ENCODE peak calls at places on chromosomes 11 and 22, in ten cellular contexts. P, K, N, J, E, D, X, C, T and R are unnamed samples.
A peak's percentile ranks its signal among the peaks of the same experiment; 100 is the strongest.

GRCh38 chr11:131749100-131749499 is 378.7 kb downstream of the NTM start:
- DNase-seq in C (no peak), P (peak; percentile 89), E (no peak), K (no peak), X (no peak), T (no peak), J (no peak), D (no peak), N (peak; percentile 96), R (no peak)

GRCh38 chr11:47895035-47895434 is 46.9 kb upstream of the NUP160 start:
- DNase-seq in C (no peak), K (no peak), X (no peak), E (no peak), T (no peak), N (no peak), P (no peak), D (no peak), J (no peak), R (no peak)

GRCh38 chr22:41660416-41660815 is 28.3 kb downstream of the SNU13 start:
- DNase-seq in P (peak; percentile 8), T (peak; percentile 37), D (no peak), C (no peak), N (no peak), J (no peak), X (no peak), K (no peak), E (no peak), R (no peak)

GRCh38 chr11:34180045-34180813 is 74.8 kb downstream of the NAT10 start:
- DNase-seq in N (no peak), X (no peak), D (no peak), P (no peak), E (peak; percentile 36), T (no peak), C (no peak), J (no peak), K (no peak), R (no peak)

GRCh38 chr11:69343401-69344321 is 49.7 kb downstream of the MYEOV start:
- DNase-seq in E (no peak), P (no peak), J (no peak), X (no peak), D (no peak), N (no peak), T (peak; percentile 69), C (no peak), K (no peak), R (no peak)

GRCh38 chr22:37025500-37026070 is 6.0 kb downstream of the MPST start:
- DNase-seq in E (no peak), P (no peak), N (no peak), K (no peak), J (no peak), D (no peak), C (no peak), X (no peak), T (no peak), R (no peak)

GRCh38 chr11:66969584-66970205 is 5.4 kb upstream of the C11orf86 start:
- DNase-seq in C (no peak), T (no peak), D (no peak), P (peak; percentile 95), N (peak; percentile 88), X (no peak), J (no peak), K (no peak), E (no peak), R (no peak)

GRCh38 chr22:48973694-48974041 is 854.0 kb downstream of the BRD1 start:
- DNase-seq in K (peak; percentile 8), T (peak; percentile 50), X (no peak), J (no peak), C (no peak), E (no peak), D (no peak), N (no peak), P (no peak), R (no peak)

GRCh38 chr22:46355369-46355995 is 20.0 kb downstream of the TRMU start:
- DNase-seq in E (peak; percentile 79), K (peak; percentile 77), D (peak; percentile 80), N (no peak), P (peak; percentile 73), X (no peak), C (peak; percentile 72), T (no peak), J (peak; percentile 68), R (peak; percentile 83)

GRCh38 chr11:95516786-95517185 is 272.8 kb downstream of the FAM76B start:
- DNase-seq in C (no peak), T (no peak), E (no peak), N (peak; percentile 83), J (no peak), K (no peak), X (no peak), D (no peak), P (no peak), R (no peak)

DNA sequence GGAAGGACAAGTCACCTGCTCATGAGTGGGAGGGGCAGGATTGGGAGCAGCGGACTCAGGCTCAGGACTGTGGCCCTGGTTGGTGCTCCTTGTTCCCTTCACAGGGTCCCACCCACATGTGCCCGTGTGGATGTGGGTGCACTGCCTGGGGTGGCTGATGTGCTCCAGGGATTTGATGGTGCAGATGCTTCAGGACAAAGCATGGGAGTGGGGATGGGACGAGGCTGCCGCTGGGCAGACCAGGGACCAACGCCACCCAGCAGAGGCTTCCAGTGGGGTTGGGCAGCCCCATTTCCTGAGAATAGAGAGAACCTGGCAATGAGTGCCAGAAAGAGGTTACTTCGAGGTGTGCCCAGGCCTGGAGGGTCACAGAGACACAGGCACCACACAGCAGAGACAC is 65.5 kb upstream of the IGLL5 start:
- DNase-seq in K (no peak), T (no peak), X (no peak), C (no peak), J (no peak), N (no peak), P (no peak), E (no peak), D (no peak), R (no peak)
- H3K4me3 ChIP-seq in K (no peak overlapping the region), T (no peak overlapping the region), X (no peak overlapping the region), C (no peak overlapping the region), J (no peak overlapping the region), N (no peak overlapping the region), P (no peak overlapping the region), E (no peak overlapping the region), D (no peak overlapping the region), R (no peak overlapping the region)

GRCh38 chr11:75907926-75908527 is 93.0 kb downstream of the UVRAG start:
- DNase-seq in K (no peak), N (no peak), P (no peak), D (no peak), J (no peak), C (no peak), T (no peak), E (no peak), X (no peak), R (no peak)
- H3K4me3 ChIP-seq in K (no peak overlapping the region), N (no peak overlapping the region), P (no peak overlapping the region), D (no peak overlapping the region), J (no peak overlapping the region), C (no peak overlapping the region), T (no peak overlapping the region), E (no peak overlapping the region), X (no peak overlapping the region), R (no peak overlapping the region)

GRCh38 chr11:104897891-104898684 is at the start of gene CASP12:
- DNase-seq in D (no peak), C (no peak), P (peak; percentile 35), N (no peak), K (no peak), T (no peak), E (no peak), J (no peak), X (peak; percentile 31), R (no peak)
- H3K4me3 ChIP-seq in D (peak within 1 kb of the TSS; percentile 37), C (no peak within 1 kb of the TSS), P (no peak within 1 kb of the TSS), N (no peak within 1 kb of the TSS), K (peak within 1 kb of the TSS; percentile 8), T (no peak within 1 kb of the TSS), E (peak within 1 kb of the TSS; percentile 26), J (no peak within 1 kb of the TSS), X (no peak within 1 kb of the TSS), R (no peak within 1 kb of the TSS)

DNA sequence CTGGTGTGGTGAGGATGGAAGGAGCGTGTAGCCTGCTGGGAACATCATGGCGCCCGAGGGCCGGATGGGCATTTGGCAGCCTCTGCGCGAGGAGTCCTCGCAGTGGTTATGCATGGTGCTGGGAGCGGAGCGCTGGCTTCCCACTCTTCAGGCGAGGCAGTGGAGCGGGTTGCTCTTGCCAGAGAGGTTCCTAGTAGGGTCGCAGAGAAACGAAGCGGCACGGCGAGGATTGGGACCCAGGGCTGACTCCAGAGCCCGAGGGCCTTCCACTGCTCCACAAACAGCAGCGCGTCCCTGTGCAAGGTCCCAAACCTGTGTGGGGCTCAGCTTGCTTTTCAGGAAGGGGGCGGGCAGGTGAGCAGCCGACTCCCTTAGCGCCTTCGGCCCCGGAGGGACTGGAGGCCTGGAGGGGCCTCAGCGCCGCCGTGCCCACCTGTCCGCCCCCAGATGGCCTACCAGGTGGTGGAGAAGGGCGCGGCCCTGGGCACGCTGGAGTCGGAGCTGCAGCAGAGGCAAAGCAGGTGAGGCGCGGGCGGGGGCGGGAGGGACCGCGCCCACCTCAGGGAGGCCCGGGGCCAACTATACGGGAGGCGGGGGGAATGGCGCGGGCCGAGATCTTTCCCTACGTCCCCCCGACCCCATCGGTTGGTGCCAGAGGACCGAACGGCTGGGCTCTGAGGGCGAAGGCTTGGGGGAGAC is 7.2 kb downstream of the ATG16L2 start:
- DNase-seq in E (no peak), X (no peak), D (peak; percentile 37), P (no peak), C (no peak), T (peak; percentile 87), K (no peak), J (no peak), N (no peak), R (peak; percentile 35)
- H3K4me3 ChIP-seq in E (peak overlapping the region; percentile 65), X (peak overlapping the region; percentile 25), D (peak overlapping the region; percentile 52), P (peak overlapping the region; percentile 65), C (no peak overlapping the region), T (peak overlapping the region; percentile 15), K (peak overlapping the region; percentile 68), J (peak overlapping the region; percentile 49), N (peak overlapping the region; percentile 67), R (peak overlapping the region; percentile 48)